ENCODE peak calls at places on chromosomes 7 and 10, in seven cellular contexts. S is IMR-90, P is GM12878, G is SK-N-SH, L is K562, U is HepG2, M is H1. A is an unnamed sample.

GRCh38 chr7:92680458-92680857 is 90.3 kb upstream of the FAM133B start:
- DNase-seq in S (peak), P (no peak), L (no peak), M (no peak), G (no peak), U (peak), A (no peak)

GRCh38 chr7:32299133-32299702 is 191.0 kb downstream of the LSM5 start:
- DNase-seq in S (no peak), G (no peak), U (no peak), P (no peak), L (no peak), M (no peak), A (no peak)

GRCh38 chr7:105238198-105238765 is 150.4 kb downstream of the SRPK2 start:
- DNase-seq in M (no peak), G (no peak), P (no peak), S (no peak), U (no peak), L (no peak), A (no peak)

GRCh38 chr10:103776878-103777591 is 78.3 kb downstream of the SH3PXD2A start:
- DNase-seq in U (no peak), P (no peak), L (no peak), M (no peak), G (peak), S (peak), A (no peak)

GRCh38 chr7:123367508-123368122 is 166.8 kb downstream of the IQUB start:
- DNase-seq in L (peak), P (peak), U (peak), S (no peak), M (no peak), G (peak), A (peak)

GRCh38 chr10:47414227-47414592 is 30.1 kb upstream of the ZNF488 start:
- DNase-seq in M (no peak), U (no peak), G (no peak), L (no peak), S (no peak), P (no peak), A (no peak)

GRCh38 chr7:120583835-120584586 is 273.9 kb downstream of the TSPAN12 start:
- DNase-seq in S (peak), M (no peak), G (no peak), L (no peak), P (no peak), U (no peak), A (peak)

GRCh38 chr7:1810961-1811849 is 141.1 kb downstream of the ELFN1 start:
- DNase-seq in M (no peak), L (no peak), P (no peak), U (no peak), G (no peak), S (peak), A (no peak)

GRCh38 chr7:123432601-123433000 is 101.8 kb downstream of the IQUB start:
- DNase-seq in M (no peak), S (no peak), P (no peak), U (no peak), G (no peak), L (no peak), A (no peak)

GRCh38 chr10:126595160-126595559 is 75.3 kb downstream of the C10orf90 start:
- DNase-seq in L (no peak), M (no peak), S (no peak), U (no peak), G (no peak), P (no peak), A (no peak)

GRCh38 chr10:118925404-118925803 is 104.1 kb upstream of the NANOS1 start:
- DNase-seq in P (no peak), U (no peak), G (no peak), S (no peak), L (no peak), M (no peak), A (no peak)

GRCh38 chr10:80856186-80856585 is 318.5 kb downstream of the SH2D4B start:
- DNase-seq in G (no peak), M (no peak), U (no peak), L (no peak), S (no peak), P (no peak), A (no peak)

DNA sequence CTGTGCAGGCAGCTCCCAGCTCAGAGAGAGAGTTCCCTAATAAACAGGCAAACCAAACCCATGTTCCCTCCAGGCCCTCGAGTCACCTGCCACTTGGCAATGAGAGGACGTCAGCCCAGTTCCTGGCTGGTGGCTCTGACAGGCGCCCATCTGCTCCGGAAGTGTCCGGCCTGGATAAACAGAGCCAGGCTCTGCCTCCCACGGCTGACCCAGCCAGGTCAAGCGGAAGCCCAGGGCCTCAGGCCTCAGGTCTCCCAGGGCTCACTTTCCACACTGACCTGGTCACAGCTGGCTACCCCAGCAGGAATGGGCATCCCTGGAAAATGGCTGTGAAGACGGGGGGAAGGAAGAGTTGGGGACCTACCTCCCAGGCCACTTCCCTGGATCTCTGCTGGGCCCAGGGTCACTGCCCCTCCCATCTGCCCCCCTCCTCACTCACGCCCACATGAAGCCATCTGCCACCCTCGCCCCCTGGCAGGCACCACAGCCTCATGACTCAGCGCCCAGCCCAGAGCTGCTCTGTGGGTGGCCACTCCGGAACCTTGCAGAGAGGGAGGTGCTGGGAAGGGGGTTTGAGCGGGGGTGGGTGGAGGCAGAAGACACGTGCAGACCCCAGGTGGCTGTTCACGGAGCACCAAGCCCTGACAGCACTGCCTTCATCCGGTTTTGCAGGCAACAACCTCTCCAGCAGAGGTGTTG is 37.4 kb upstream of the DUSP5 start:
- DNase-seq in L (no peak), M (no peak), U (peak), G (peak), P (no peak), S (peak), A (no peak)
- H3K27ac ChIP-seq in L (no peak), M (no peak), U (no peak), G (peak), P (no peak), S (no peak), A (peak)

DNA sequence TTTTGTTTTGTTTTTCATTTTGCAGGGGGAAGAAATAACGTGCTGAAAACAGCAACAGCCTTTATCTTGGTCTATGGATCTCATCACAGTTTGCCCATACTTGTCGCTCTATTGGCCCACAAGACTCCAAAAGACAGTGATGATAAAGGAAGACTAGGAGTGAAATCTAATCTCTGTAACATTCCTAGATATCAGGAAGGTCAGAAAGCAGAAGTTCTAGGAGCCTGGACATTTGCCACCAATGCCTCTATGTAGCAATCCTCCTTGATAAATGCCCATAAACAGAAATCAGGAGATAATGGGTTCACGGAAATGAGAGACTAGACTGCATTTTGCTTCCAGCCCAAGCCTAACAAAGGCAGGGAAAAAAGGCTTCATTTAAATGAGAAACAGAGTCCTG is 8.9 kb downstream of the CUBN start:
- DNase-seq in M (no peak), S (no peak), P (no peak), G (no peak), U (no peak), L (no peak), A (no peak)
- H2AFZ ChIP-seq in M (no peak), S (no peak), P (no peak), G (no peak), U (no peak), L (no peak), A (no peak)

GRCh38 chr7:91411062-91411461 is 146.8 kb downstream of the FZD1 start:
- DNase-seq in G (no peak), P (no peak), L (no peak), M (no peak), S (no peak), U (no peak), A (no peak)

GRCh38 chr7:91412298-91412697 is 148.1 kb downstream of the FZD1 start:
- DNase-seq in G (no peak), M (no peak), P (no peak), U (no peak), L (no peak), S (no peak), A (no peak)

GRCh38 chr7:91420606-91421390 is 156.6 kb downstream of the FZD1 start:
- DNase-seq in G (no peak), P (no peak), U (no peak), L (no peak), M (no peak), S (no peak), A (no peak)

GRCh38 chr7:91414734-91415133 is 150.5 kb downstream of the FZD1 start:
- DNase-seq in M (no peak), U (no peak), G (peak), S (no peak), P (no peak), L (no peak), A (no peak)

GRCh38 chr7:91416485-91416884 is 152.3 kb downstream of the FZD1 start:
- DNase-seq in S (no peak), M (no peak), L (no peak), G (no peak), U (no peak), P (no peak), A (no peak)
- TF ChIP-seq RAD21 in S (no peak), M (no peak), L (no peak), G (no peak), U (no peak), P (no peak), A (no peak)

GRCh38 chr7:134427896-134428295 is 31.0 kb downstream of the AKR1B1 start:
- DNase-seq in P (no peak), G (no peak), L (no peak), U (no peak), S (no peak), M (no peak), A (no peak)
- H3K27ac ChIP-seq in P (no peak), G (no peak), L (no peak), U (no peak), S (no peak), M (no peak), A (no peak)

GRCh38 chr10:33334839-33335549 is 527 bp upstream of the NRP1 start:
- DNase-seq in L (no peak), G (peak), S (peak), P (no peak), U (peak), M (no peak), A (peak)

GRCh38 chr10:33336606-33337334 is 2.3 kb upstream of the NRP1 start:
- DNase-seq in M (no peak), L (no peak), G (peak), P (no peak), S (no peak), U (no peak), A (no peak)

GRCh38 chr10:33337335-33337854 is 2.9 kb upstream of the NRP1 start:
- DNase-seq in P (no peak), L (no peak), M (no peak), G (no peak), S (peak), U (no peak), A (no peak)

GRCh38 chr10:33335550-33335799 is 1.0 kb upstream of the NRP1 start:
- DNase-seq in L (no peak), M (no peak), S (no peak), G (no peak), U (no peak), P (no peak), A (no peak)

GRCh38 chr10:33335800-33336605 is 1.5 kb upstream of the NRP1 start:
- DNase-seq in L (no peak), P (no peak), G (peak), U (no peak), M (no peak), S (peak), A (no peak)
- H2AFZ ChIP-seq in L (no peak), P (no peak), G (peak), U (no peak), M (peak), S (peak), A (peak)

GRCh38 chr10:10629512-10629911 is 388.2 kb upstream of the CELF2 start:
- DNase-seq in U (no peak), M (no peak), S (peak), P (no peak), L (no peak), G (no peak), A (no peak)
- TF ChIP-seq RAD21 in U (no peak), M (no peak), S (no peak), P (no peak), L (no peak), G (no peak), A (no peak)

DNA sequence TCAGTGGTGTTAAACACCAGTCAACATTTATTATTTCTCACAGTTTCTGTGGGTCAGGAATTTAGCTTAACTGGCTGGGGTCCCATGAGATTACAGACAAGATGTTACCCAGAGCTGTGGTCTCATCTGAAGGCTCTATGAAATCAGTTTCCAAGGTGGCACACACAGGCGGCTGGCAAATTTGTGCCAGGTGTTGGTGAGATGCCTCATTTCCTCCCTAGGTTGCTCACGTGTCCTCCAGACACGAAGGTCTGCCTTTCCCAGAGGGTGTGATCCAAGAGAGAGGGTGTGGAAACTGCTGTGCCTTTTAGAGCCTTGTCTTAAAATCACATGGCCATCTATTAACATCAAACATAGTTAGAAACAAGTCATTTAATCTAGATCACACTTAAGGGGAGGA is 209.0 kb downstream of the JCAD start:
- DNase-seq in U (no peak), S (no peak), P (no peak), G (no peak), L (no peak), M (no peak), A (no peak)
- H3K27ac ChIP-seq in U (no peak), S (peak), P (no peak), G (no peak), L (no peak), M (no peak), A (no peak)

GRCh38 chr10:20618148-20618547 is 279.0 kb downstream of the NEBL start:
- DNase-seq in P (no peak), G (no peak), U (no peak), S (no peak), L (no peak), M (no peak), A (no peak)
- H2AFZ ChIP-seq in P (no peak), G (no peak), U (no peak), S (no peak), L (no peak), M (no peak), A (no peak)

GRCh38 chr10:124168581-124168980 is 75.2 kb upstream of the CHST15 start:
- DNase-seq in S (no peak), M (no peak), G (no peak), U (no peak), P (no peak), L (no peak), A (no peak)
- TF ChIP-seq RAD21 in S (no peak), M (no peak), G (no peak), U (no peak), P (no peak), L (no peak), A (no peak)

A was measured in HCT116.